ENCODE peak calls at places on chromosomes 6 and 20, in seven cellular contexts. Q, C, M, G, L, N and X are unnamed samples.

GRCh38 chr6:99467509-99468106 is 42.5 kb upstream of the PNISR start:
- DNase-seq in M (peak), Q (no peak), G (no peak), L (no peak), C (no peak), N (peak), X (no peak)

GRCh38 chr6:140670013-140670412 is 1295.6 kb upstream of the CITED2 start:
- DNase-seq in L (no peak), C (no peak), Q (no peak), G (no peak), M (no peak), N (no peak), X (no peak)

GRCh38 chr6:100432136-100432535 is 32.6 kb downstream of the SIM1 start:
- DNase-seq in G (no peak), M (no peak), Q (no peak), L (no peak), C (no peak), N (no peak), X (no peak)

GRCh38 chr20:4295226-4295625 is 279.9 kb upstream of the RNF24 start:
- DNase-seq in Q (no peak), G (no peak), N (no peak), L (no peak), M (no peak), C (no peak), X (no peak)

GRCh38 chr20:38997622-38998021 is 35.5 kb downstream of the DHX35 start:
- DNase-seq in N (no peak), C (no peak), Q (no peak), L (no peak), G (no peak), M (no peak), X (no peak)

GRCh38 chr6:4446982-4447381 is 311.6 kb upstream of the ECI2 start:
- DNase-seq in L (no peak), M (peak), Q (no peak), N (no peak), G (no peak), C (no peak), X (no peak)

GRCh38 chr6:135187372-135187771 is 6.3 kb downstream of the MYB start:
- DNase-seq in L (no peak), M (no peak), G (no peak), N (no peak), Q (no peak), C (no peak), X (no peak)

GRCh38 chr20:38789503-38790209 is 15.8 kb upstream of the PPP1R16B start:
- DNase-seq in M (peak), N (no peak), C (no peak), Q (no peak), L (no peak), G (no peak), X (peak)

GRCh38 chr6:23601811-23602340 is 524.1 kb upstream of the NRSN1 start:
- DNase-seq in C (no peak), N (no peak), G (no peak), Q (no peak), L (no peak), M (peak), X (peak)

GRCh38 chr6:105798057-105798456 is 288.1 kb upstream of the PRDM1 start:
- DNase-seq in N (no peak), M (peak), C (no peak), G (no peak), Q (no peak), L (no peak), X (no peak)

GRCh38 chr20:6416371-6416770 is 293.5 kb upstream of the FERMT1 start:
- DNase-seq in N (no peak), G (no peak), L (no peak), C (no peak), M (no peak), Q (no peak), X (no peak)
- TF ChIP-seq CTCF in N (no peak), G (no peak), L (no peak), C (no peak), M (no peak), Q (no peak), X (peak)

DNA sequence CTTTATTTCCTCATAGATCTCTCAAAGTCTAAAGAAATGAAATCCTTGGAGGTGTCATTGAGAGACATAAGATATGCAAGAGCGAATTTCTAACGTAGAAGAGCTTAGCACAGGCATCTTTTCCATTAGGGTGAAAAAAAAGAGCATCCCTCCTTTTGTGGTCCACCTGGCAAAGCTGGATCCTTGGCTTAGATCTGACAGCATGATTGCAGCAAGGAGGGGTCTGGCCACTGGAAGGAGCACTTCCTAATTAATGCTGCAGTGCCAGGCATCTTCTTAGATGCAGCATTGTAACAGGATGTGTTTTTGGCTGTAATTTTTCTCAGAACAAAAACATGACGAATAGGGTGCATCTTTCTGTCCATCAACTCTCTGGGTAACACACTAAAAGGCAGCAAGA is 60.1 kb upstream of the TFAP2D start:
- DNase-seq in G (no peak), C (no peak), N (no peak), Q (no peak), M (no peak), L (no peak), X (no peak)
- TF ChIP-seq CTCF in G (no peak), C (no peak), N (no peak), Q (no peak), M (no peak), L (no peak), X (no peak)

GRCh38 chr6:112008482-112008881 is 45.4 kb upstream of the CCN6 start:
- DNase-seq in N (no peak), C (no peak), L (no peak), Q (no peak), G (no peak), M (no peak), X (peak)
- TF ChIP-seq CTCF in N (no peak), C (no peak), L (no peak), Q (no peak), G (no peak), M (no peak), X (no peak)

DNA sequence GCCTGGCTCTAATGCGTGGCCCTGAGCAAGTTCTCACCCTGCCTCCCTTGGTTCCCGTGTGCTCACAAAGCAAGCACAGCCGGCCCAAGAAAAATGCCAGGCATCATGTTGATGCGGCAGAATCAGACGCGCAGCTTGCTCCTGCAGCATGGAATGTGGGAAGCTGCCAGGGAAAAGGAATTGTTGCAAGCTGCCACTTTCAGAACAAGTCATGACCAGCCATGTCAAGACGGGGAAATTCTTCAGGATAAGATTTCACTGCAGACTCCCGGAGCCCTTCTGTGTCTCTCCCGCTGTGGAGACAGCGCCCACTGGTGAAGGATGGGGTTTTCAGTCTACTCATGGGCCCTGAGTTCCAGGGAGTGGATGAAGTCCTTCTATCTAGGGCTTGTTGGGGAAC is 4.6 kb downstream of the DACT2 start:
- DNase-seq in M (peak), N (no peak), G (no peak), L (no peak), Q (no peak), C (no peak), X (peak)
- TF ChIP-seq CTCF in M (no peak), N (peak), G (no peak), L (peak), Q (no peak), C (no peak), X (peak)